ENCODE peak calls at places on chromosomes 3 and 15, in five cellular contexts. V, H, P, R and Y are unnamed samples.

GRCh38 chr3:148600902-148601765 is 96.6 kb upstream of the AGTR1 start:
- DNase-seq in V (no peak), H (no peak), P (no peak), R (no peak), Y (no peak)

GRCh38 chr3:6994081-6994668 is 133.3 kb downstream of the GRM7 start:
- DNase-seq in V (peak; percentile 20), H (no peak), P (no peak), R (no peak), Y (no peak)

GRCh38 chr3:70868561-70868960 is 556.1 kb upstream of the MDFIC2 start:
- DNase-seq in V (no peak), H (no peak), P (no peak), R (no peak), Y (no peak)

GRCh38 chr15:38611228-38611627 is 46.6 kb upstream of the RASGRP1 start:
- DNase-seq in V (no peak), H (no peak), P (no peak), R (no peak), Y (no peak)

GRCh38 chr15:41411031-41411430 is 5.9 kb upstream of the RTF1 start:
- DNase-seq in V (no peak), H (no peak), P (no peak), R (no peak), Y (no peak)

GRCh38 chr15:88950600-88951160 is 37.5 kb upstream of the MFGE8 start:
- DNase-seq in V (no peak), H (no peak), P (no peak), R (no peak), Y (no peak)

GRCh38 chr3:184785856-184786255 is 26.1 kb upstream of the VPS8 start:
- DNase-seq in V (no peak), H (no peak), P (no peak), R (no peak), Y (no peak)

GRCh38 chr3:48476426-48477053 is 27.4 kb downstream of the SHISA5 start:
- DNase-seq in V (no peak), H (no peak), P (no peak), R (no peak), Y (no peak)

GRCh38 chr3:151169700-151170224 is 33.3 kb downstream of the GPR171 start:
- DNase-seq in V (no peak), H (no peak), P (peak; percentile 79), R (peak; percentile 70), Y (no peak)

GRCh38 chr3:52695798-52696649 is 9.6 kb downstream of the GLT8D1 start:
- DNase-seq in V (no peak), H (no peak), P (no peak), R (no peak), Y (no peak)

GRCh38 chr3:105594219-105594618 is 227.5 kb downstream of the ALCAM start:
- DNase-seq in V (no peak), H (no peak), P (no peak), R (no peak), Y (no peak)

GRCh38 chr3:97810779-97811390 is 10.9 kb upstream of the CRYBG3 start:
- DNase-seq in V (no peak), H (no peak), P (no peak), R (no peak), Y (no peak)

GRCh38 chr15:90203922-90204321 is 2.8 kb downstream of the SEMA4B start:
- DNase-seq in V (no peak), H (peak; percentile 67), P (peak; percentile 43), R (no peak), Y (peak; percentile 36)

GRCh38 chr3:127064391-127065137 is 81.6 kb downstream of the PLXNA1 start:
- DNase-seq in V (no peak), H (no peak), P (peak; percentile 34), R (peak; percentile 58), Y (no peak)

GRCh38 chr15:79314811-79315210 is 3.9 kb downstream of the TMED3 start:
- DNase-seq in V (no peak), H (no peak), P (no peak), R (no peak), Y (no peak)

GRCh38 chr3:181358060-181358459 is 353.7 kb upstream of the SOX2 start:
- DNase-seq in V (no peak), H (no peak), P (no peak), R (no peak), Y (no peak)

GRCh38 chr3:9311265-9311664 is 51.6 kb upstream of the THUMPD3 start:
- DNase-seq in V (no peak), H (no peak), P (no peak), R (no peak), Y (no peak)

GRCh38 chr3:126476166-126476975 is 680 bp upstream of the ZXDC start:
- DNase-seq in V (no peak), H (peak; percentile 28), P (peak; percentile 90), R (peak; percentile 85), Y (no peak)

GRCh38 chr3:89957461-89957860 is 850.0 kb downstream of the EPHA3 start:
- DNase-seq in V (no peak), H (no peak), P (no peak), R (no peak), Y (no peak)

GRCh38 chr15:36403351-36403750 is 176.1 kb upstream of the CDIN1 start:
- DNase-seq in V (no peak), H (no peak), P (no peak), R (no peak), Y (no peak)

GRCh38 chr15:33125883-33126535 is 68.5 kb downstream of the FMN1 start:
- DNase-seq in V (no peak), H (no peak), P (no peak), R (no peak), Y (no peak)

GRCh38 chr15:84819291-84819768 is 2.2 kb downstream of the ALPK3 start:
- DNase-seq in V (peak; percentile 42), H (peak; percentile 48), P (no peak), R (peak; percentile 80), Y (no peak)

GRCh38 chr3:58824285-58824684 is 157.7 kb upstream of the FAM3D start:
- DNase-seq in V (peak; percentile 80), H (peak; percentile 71), P (no peak), R (no peak), Y (peak; percentile 62)

GRCh38 chr3:80000022-80000421 is 232.2 kb upstream of the ROBO1 start:
- DNase-seq in V (no peak), H (no peak), P (no peak), R (no peak), Y (no peak)

GRCh38 chr15:52567886-52568568 is 803 bp downstream of the ARPP19 start:
- DNase-seq in V (no peak), H (peak; percentile 14), P (peak; percentile 78), R (peak; percentile 61), Y (peak; percentile 41)

GRCh38 chr3:48408823-48409281 is 21.0 kb downstream of the PLXNB1 start:
- DNase-seq in V (no peak), H (peak; percentile 7), P (peak; percentile 44), R (peak; percentile 42), Y (no peak)

GRCh38 chr15:37019479-37020433 is 80.6 kb downstream of the MEIS2 start:
- DNase-seq in V (peak; percentile 65), H (peak; percentile 53), P (no peak), R (no peak), Y (no peak)

DNA sequence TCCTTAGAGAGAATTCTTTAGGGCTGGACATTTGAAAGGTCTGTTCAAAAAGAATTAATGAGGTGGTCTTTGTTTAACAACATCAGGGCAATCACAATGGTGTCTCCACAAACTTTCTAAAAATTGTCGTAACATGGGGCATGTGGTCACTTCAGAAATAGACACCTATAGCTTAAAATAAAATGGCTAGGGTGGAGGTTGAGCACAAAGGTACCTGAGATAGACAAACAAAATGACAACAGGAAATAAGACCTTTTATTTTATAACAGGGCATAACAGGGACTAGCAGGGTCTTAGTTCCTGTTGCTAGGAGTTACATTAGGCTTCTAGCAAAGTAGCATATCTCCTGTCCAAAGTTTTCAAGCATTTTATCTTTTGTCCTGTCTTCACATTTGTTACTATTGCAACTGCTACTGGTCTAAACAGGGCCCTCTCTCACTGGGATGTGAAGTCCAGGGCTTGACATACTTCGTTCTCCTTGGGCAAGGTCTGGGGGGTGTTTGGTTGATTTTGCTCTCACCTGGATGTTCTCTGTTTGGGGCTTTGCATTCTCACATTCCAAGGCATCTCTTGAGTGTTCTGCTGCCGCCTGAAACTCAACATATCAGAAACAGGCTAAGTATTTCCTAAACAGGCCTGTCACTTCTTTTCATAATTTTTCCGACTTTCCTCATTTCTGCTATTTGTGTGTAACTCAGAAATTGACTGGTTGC is 3.0 kb downstream of the GCSAM start:
- DNase-seq in V (no peak), H (no peak), P (no peak), R (no peak), Y (no peak)
- H3K4me3 ChIP-seq in V (no peak overlapping the region), H (no peak overlapping the region), P (no peak overlapping the region), R (no peak overlapping the region), Y (no peak overlapping the region)

GRCh38 chr15:56126409-56126808 is 117.3 kb downstream of the RFX7 start:
- DNase-seq in V (no peak), H (no peak), P (no peak), R (no peak), Y (no peak)

GRCh38 chr15:56124391-56124790 is 119.3 kb downstream of the RFX7 start:
- DNase-seq in V (no peak), H (no peak), P (no peak), R (no peak), Y (no peak)

GRCh38 chr15:56128081-56128480 is 115.6 kb downstream of the RFX7 start:
- DNase-seq in V (no peak), H (no peak), P (no peak), R (no peak), Y (no peak)
- H3K36me3 ChIP-seq in V (peaks cover 9% of the 10 kb centered on the region), H (peaks cover 9% of the 10 kb centered on the region), P (no peaks in the 10 kb centered on the region), R (no peaks in the 10 kb centered on the region), Y (no peaks in the 10 kb centered on the region)

GRCh38 chr15:48795901-48796300 is 15.0 kb downstream of the CEP152 start:
- DNase-seq in V (no peak), H (no peak), P (no peak), R (no peak), Y (no peak)
- H3K4me1 ChIP-seq in V (no peaks in the 10 kb centered on the region), H (peaks cover 23% of the 10 kb centered on the region), P (peaks cover 25% of the 10 kb centered on the region), R (no peaks in the 10 kb centered on the region), Y (peaks cover 22% of the 10 kb centered on the region)

GRCh38 chr15:73889725-73890124 is 16.4 kb downstream of the TBC1D21 start:
- DNase-seq in V (no peak), H (no peak), P (no peak), R (no peak), Y (no peak)

GRCh38 chr15:73891328-73891975 is 18.1 kb downstream of the TBC1D21 start:
- DNase-seq in V (no peak), H (no peak), P (no peak), R (no peak), Y (no peak)

GRCh38 chr15:73892446-73893226 is 19.3 kb downstream of the TBC1D21 start:
- DNase-seq in V (no peak), H (no peak), P (no peak), R (no peak), Y (no peak)

GRCh38 chr15:73897441-73898261 is 24.3 kb downstream of the TBC1D21 start:
- DNase-seq in V (peak; percentile 49), H (peak; percentile 70), P (peak; percentile 88), R (peak; percentile 60), Y (peak; percentile 88)

DNA sequence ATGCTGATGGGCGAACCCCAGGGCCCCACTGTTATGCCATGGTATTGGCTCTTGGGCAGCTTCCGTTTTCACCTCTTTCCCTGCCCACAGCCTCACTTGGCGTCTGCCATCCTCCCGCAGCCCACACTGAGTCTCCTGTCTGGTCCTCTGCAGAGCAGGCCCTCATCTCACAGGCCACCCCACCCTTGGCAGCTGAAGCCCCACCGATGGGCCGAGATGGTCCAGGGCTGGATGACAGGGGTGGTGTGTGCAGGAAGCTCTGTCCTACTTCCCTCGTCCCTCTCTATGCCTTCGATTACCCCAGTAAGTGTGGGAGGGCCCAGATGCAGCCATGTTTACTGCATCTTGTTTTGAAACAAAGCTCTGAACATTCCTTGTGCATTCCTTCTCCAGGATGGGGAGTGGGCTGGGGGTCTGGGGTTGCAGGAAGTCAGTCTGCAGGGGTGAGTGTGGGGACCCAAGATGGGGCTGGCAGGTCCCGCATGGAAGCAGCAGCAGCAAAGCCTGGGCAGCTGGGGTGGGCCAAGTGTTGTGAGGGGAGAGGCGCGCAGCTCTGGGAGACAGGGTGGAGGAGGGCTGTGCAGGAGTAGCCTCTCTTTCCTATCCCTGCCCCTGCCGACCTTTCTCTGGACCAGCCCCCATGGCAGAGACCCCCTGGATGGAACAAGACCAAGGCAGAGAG is 20.9 kb downstream of the TBC1D21 start:
- DNase-seq in V (no peak), H (no peak), P (no peak), R (no peak), Y (no peak)
- H3K4me3 ChIP-seq in V (no peak overlapping the region), H (no peak overlapping the region), P (no peak overlapping the region), R (no peak overlapping the region), Y (no peak overlapping the region)